ENCODE peak calls at places on chromosome 5, in eight cellular contexts. C is fibroblast of lung; U is Caco-2; M is transverse colon; R is kidney; G is Calu3; V is CD4-positive, alpha-beta T cell; J is omental fat pad. T is an unnamed sample.

GRCh38 chr5:149153193-149153750 is 12.0 kb downstream of the ABLIM3 start:
- DNase-seq in C (no peak), U (no peak), M (no peak), R (no peak), G (no peak), V (no peak), J (no peak), T (no peak)

GRCh38 chr5:150317048-150318003 is 14.6 kb upstream of the ARSI start:
- DNase-seq in C (peak), U (peak), M (no peak), R (peak), G (peak), V (no peak), J (peak), T (peak)

GRCh38 chr5:144150996-144151395 is 19.5 kb downstream of the YIPF5 start:
- DNase-seq in C (no peak), U (no peak), M (no peak), R (no peak), G (no peak), V (no peak), J (no peak), T (peak)

GRCh38 chr5:38666668-38667498 is 110.4 kb upstream of the LIFR start:
- DNase-seq in C (peak), U (peak), M (no peak), R (no peak), G (peak), V (no peak), J (no peak), T (peak)

GRCh38 chr5:122429545-122430327 is 117.7 kb downstream of the SNCAIP start:
- DNase-seq in C (no peak), U (no peak), M (no peak), R (no peak), G (no peak), V (no peak), J (no peak), T (no peak)

GRCh38 chr5:112417931-112418358 is 1.1 kb downstream of the EPB41L4A start:
- DNase-seq in C (no peak), U (peak), M (peak), R (peak), G (peak), V (no peak), J (peak), T (no peak)

GRCh38 chr5:74243634-74244033 is 396.9 kb downstream of the ENC1 start:
- DNase-seq in C (peak), U (no peak), M (no peak), R (no peak), G (no peak), V (no peak), J (no peak), T (peak)

GRCh38 chr5:26889810-26890209 is 148.6 kb downstream of the CDH9 start:
- DNase-seq in C (no peak), U (no peak), M (no peak), R (no peak), G (no peak), V (no peak), J (no peak), T (no peak)

GRCh38 chr5:77850536-77851228 is 74.5 kb upstream of the TBCA start:
- DNase-seq in C (no peak), U (no peak), M (no peak), R (no peak), G (no peak), V (no peak), J (no peak), T (no peak)

GRCh38 chr5:40033411-40033810 is 608.6 kb upstream of the DAB2 start:
- DNase-seq in C (no peak), U (no peak), M (peak), R (no peak), G (no peak), V (peak), J (no peak), T (no peak)

GRCh38 chr5:149283611-149284480 is 12.2 kb downstream of the AFAP1L1 start:
- DNase-seq in C (no peak), U (no peak), M (no peak), R (no peak), G (no peak), V (no peak), J (no peak), T (no peak)

GRCh38 chr5:62460578-62460983 is 48.0 kb downstream of the IPO11 start:
- DNase-seq in C (peak), U (peak), M (no peak), R (no peak), G (no peak), V (no peak), J (no peak), T (peak)

GRCh38 chr5:127959152-127959764 is 124.3 kb upstream of the SLC12A2 start:
- DNase-seq in C (peak), U (no peak), M (peak), R (peak), G (peak), V (no peak), J (no peak), T (peak)

GRCh38 chr5:1161832-1162229 is 39.6 kb upstream of the SLC6A19 start:
- DNase-seq in C (no peak), U (no peak), M (peak), R (no peak), G (peak), V (no peak), J (no peak), T (no peak)

GRCh38 chr5:171413153-171413910 is 6.1 kb upstream of the FGF18 start:
- DNase-seq in C (no peak), U (no peak), M (no peak), R (no peak), G (no peak), V (no peak), J (no peak), T (no peak)

GRCh38 chr5:178542455-178542854 is 47.7 kb downstream of the COL23A1 start:
- DNase-seq in C (no peak), U (no peak), M (no peak), R (peak), G (no peak), V (no peak), J (no peak), T (no peak)

GRCh38 chr5:100856462-100856861 is 46.6 kb downstream of the ST8SIA4 start:
- DNase-seq in C (no peak), U (no peak), M (no peak), R (no peak), G (no peak), V (no peak), J (no peak), T (no peak)

GRCh38 chr5:43315262-43315661 is 2.0 kb upstream of the HMGCS1 start:
- DNase-seq in C (no peak), U (peak), M (no peak), R (no peak), G (peak), V (no peak), J (no peak), T (peak)

GRCh38 chr5:97778451-97778850 is 595.4 kb upstream of the RIOK2 start:
- DNase-seq in C (peak), U (no peak), M (no peak), R (no peak), G (no peak), V (no peak), J (no peak), T (no peak)

GRCh38 chr5:88150747-88151146 is 117.9 kb downstream of the TMEM161B start:
- DNase-seq in C (no peak), U (no peak), M (no peak), R (no peak), G (no peak), V (no peak), J (no peak), T (no peak)

GRCh38 chr5:124980174-124980941 is 233.9 kb upstream of the ZNF608 start:
- DNase-seq in C (no peak), U (no peak), M (no peak), R (no peak), G (no peak), V (no peak), J (no peak), T (no peak)

GRCh38 chr5:78530342-78531096 is 118.1 kb downstream of the LHFPL2 start:
- DNase-seq in C (peak), U (no peak), M (no peak), R (no peak), G (no peak), V (no peak), J (no peak), T (peak)

GRCh38 chr5:169052207-169052606 is 248.7 kb downstream of the SLIT3 start:
- DNase-seq in C (no peak), U (no peak), M (no peak), R (no peak), G (no peak), V (no peak), J (no peak), T (no peak)

DNA sequence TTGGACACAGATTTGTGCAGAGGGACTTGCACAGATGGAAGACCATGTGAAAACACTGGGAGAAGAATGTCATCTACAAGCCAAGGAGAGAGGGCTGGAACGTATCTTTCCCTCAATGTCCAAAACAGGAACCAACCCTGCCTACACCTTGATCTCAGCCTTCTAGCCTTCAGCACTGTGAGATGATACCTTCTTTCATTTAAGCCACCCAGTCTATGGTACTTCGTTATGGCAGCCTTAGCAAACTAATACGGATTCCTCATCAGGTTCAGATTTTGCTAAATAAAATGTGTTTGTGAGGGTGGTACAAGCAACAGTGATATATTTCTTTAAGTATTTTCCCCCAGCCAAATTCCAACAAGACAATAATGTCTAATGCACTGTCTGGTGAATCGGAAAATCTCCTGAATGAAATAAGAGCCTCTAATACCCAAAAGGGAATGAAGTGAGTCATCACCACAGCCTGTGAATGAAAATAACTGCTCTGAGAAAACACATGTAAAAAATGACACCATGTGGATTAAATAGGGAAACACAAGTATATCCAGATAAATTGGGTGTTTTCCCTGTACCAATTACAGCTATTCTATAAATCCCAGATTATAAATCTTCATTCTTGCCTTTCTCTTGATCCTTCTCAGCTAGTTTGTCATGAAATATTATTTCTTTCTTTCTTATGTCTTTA is 182.8 kb upstream of the TARS1 start:
- DNase-seq in C (peak), U (no peak), M (no peak), R (no peak), G (no peak), V (no peak), J (no peak), T (peak)
- TF ChIP-seq CTCF in C (no peak), U (no peak), M (no peak), R (no peak), G (no peak), V (no peak), J (no peak), T (peak)

GRCh38 chr5:16453609-16454008 is 12.0 kb downstream of the ZNF622 start:
- DNase-seq in C (no peak), U (no peak), M (no peak), R (no peak), G (no peak), V (no peak), J (no peak), T (no peak)
- TF ChIP-seq CTCF in C (no peak), U (no peak), M (no peak), R (no peak), G (no peak), V (no peak), J (no peak), T (no peak)

DNA sequence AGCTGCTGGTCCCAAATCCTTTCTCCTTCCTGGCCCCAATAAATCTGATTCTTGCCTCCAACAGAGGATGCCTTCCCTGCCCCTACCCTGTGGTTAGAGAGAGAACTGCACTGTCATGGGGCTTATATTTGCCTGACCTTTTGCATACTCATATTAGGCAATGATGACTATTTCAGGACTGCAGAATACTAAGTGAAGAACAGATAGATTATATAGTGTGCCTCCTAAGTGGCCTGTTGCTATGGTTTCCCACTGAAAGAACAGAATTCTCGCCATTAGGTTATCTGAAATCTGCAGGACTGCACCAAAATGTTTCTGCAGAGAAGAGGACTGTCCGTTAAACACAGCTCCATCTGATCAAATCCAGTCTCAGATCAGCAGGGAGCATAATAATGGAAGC is 87.3 kb upstream of the CCNG1 start:
- DNase-seq in C (peak), U (peak), M (no peak), R (no peak), G (no peak), V (no peak), J (no peak), T (no peak)
- TF ChIP-seq CTCF in C (peak), U (peak), M (no peak), R (no peak), G (no peak), V (no peak), J (no peak), T (no peak)

GRCh38 chr5:160009591-160009989 is 651 bp downstream of the TTC1 start:
- DNase-seq in C (no peak), U (no peak), M (no peak), R (no peak), G (no peak), V (no peak), J (no peak), T (no peak)

GRCh38 chr5:160011471-160011870 is 2.5 kb downstream of the TTC1 start:
- DNase-seq in C (no peak), U (no peak), M (peak), R (no peak), G (no peak), V (no peak), J (no peak), T (no peak)

GRCh38 chr5:160007610-160008009 is 1.3 kb upstream of the TTC1 start:
- DNase-seq in C (no peak), U (no peak), M (no peak), R (no peak), G (no peak), V (no peak), J (no peak), T (no peak)

DNA sequence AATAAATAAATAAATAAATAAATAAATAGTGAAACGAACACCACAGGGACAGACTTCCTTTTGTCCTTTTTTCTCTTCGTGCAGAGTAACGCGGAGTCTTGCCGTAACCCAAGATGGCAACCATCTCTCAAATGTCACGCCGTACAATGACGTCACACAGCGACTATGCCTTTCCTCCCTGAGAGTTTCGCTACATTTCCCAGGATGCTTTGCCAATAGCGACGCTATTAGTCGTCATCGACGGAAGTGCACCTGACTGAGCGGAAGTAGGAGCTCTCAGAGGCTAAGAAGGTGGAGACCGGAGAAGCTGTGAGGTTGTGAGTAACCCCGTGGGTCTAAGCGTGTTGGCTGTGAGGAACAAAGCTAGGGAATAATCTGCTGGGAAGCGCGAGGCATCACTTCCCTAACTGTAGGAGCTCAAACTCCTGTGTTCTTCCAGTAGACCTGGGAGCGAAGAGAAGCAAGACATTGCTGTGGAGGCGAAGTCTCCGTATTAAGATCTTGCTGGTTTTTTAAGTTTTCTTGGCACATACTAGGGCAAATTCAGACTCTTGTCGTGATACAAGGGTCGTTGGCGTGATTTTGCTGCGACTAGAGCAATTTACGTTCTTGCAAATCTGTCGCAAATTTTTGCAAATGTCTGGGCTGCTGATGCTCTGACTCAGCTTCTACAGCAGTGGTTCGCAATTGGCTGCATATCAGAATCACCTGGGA is at the start of gene TTC1:
- DNase-seq in C (peak), U (peak), M (peak), R (peak), G (peak), V (peak), J (peak), T (peak)
- TF ChIP-seq CTCF in C (no peak), U (no peak), M (no peak), R (no peak), G (no peak), V (no peak), J (no peak), T (no peak)

DNA sequence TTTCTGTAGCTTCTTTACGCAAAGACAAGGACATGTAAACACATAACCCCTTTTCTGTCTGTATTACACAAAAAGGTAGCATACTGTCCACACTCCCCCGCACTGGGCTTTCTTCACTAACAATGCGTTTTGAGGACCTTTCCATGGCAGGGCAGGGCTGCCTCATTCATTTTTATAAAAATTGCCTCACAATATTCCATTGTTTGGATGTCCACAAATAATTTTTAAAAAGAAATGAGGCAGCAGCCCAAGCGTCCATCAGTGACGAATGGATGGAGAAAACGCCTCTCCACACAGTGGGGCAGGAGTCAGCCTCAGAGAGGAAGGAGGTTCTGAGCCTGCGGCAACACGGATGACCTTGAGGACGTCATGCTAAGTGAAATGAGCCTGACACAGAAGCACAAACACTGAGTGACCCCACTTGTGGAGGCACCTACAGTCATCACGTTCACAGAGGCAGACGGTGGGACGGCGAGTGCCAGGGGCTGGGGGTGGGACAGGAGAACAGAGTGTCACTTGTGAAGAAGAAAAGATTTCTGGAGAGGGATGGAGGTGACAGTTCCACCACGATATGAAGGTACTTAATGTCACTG is 67.8 kb downstream of the RASGEF1C start:
- DNase-seq in C (no peak), U (no peak), M (no peak), R (peak), G (no peak), V (no peak), J (no peak), T (no peak)
- TF ChIP-seq CTCF in C (no peak), U (no peak), M (no peak), R (no peak), G (no peak), V (no peak), J (no peak), T (no peak)

GRCh38 chr5:173864126-173865075 is 23.7 kb upstream of the CPEB4 start:
- DNase-seq in C (no peak), U (no peak), M (peak), R (no peak), G (peak), V (no peak), J (no peak), T (no peak)

GRCh38 chr5:173858675-173859121 is 29.5 kb upstream of the CPEB4 start:
- DNase-seq in C (peak), U (no peak), M (no peak), R (no peak), G (no peak), V (no peak), J (no peak), T (no peak)

GRCh38 chr5:173858025-173858674 is 30.0 kb upstream of the CPEB4 start:
- DNase-seq in C (no peak), U (peak), M (no peak), R (no peak), G (no peak), V (no peak), J (no peak), T (no peak)

GRCh38 chr5:173859315-173860038 is 28.7 kb upstream of the CPEB4 start:
- DNase-seq in C (no peak), U (no peak), M (no peak), R (no peak), G (no peak), V (no peak), J (no peak), T (no peak)

DNA sequence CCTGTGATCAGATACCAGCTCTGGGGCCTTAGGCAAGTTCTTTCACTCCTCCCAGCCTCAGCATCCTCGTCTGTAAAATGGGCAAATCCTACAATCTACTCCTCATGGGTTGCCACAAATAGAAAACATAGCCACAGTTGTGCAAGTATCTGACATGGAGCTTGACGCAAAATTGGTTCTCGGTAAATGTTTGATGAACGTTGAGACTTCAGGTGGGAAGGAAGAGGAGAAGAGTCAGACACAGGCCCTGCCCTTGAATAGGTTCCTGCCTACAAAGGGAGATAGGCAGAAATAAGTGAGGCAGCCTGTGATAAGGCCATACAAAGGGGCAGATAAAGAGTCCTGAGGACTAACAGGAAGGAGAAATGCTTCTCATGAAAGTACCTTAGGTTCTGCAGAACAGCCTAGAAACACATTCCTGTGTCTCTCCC is 26.1 kb upstream of the CPEB4 start:
- DNase-seq in C (no peak), U (no peak), M (no peak), R (no peak), G (no peak), V (no peak), J (no peak), T (no peak)
- TF ChIP-seq CTCF in C (no peak), U (no peak), M (no peak), R (no peak), G (no peak), V (no peak), J (no peak), T (no peak)

GRCh38 chr5:116025831-116026230 is 6.4 kb upstream of the ARL14EPL start:
- DNase-seq in C (no peak), U (no peak), M (no peak), R (no peak), G (no peak), V (no peak), J (no peak), T (no peak)

GRCh38 chr5:116023619-116024018 is 8.7 kb upstream of the ARL14EPL start:
- DNase-seq in C (no peak), U (no peak), M (no peak), R (no peak), G (no peak), V (no peak), J (no peak), T (no peak)
- TF ChIP-seq CTCF in C (peak), U (no peak), M (no peak), R (no peak), G (no peak), V (no peak), J (no peak), T (peak)

GRCh38 chr5:36944607-36945225 is 68.1 kb downstream of the NIPBL start:
- DNase-seq in C (peak), U (peak), M (no peak), R (no peak), G (no peak), V (no peak), J (no peak), T (peak)
- TF ChIP-seq CTCF in C (peak), U (peak), M (peak), R (peak), G (peak), V (peak), J (no peak), T (peak)